ENCODE peak calls at places on chromosomes 11 and 22, in ten cellular contexts. One of them, this sample, is unnamed. For H3K9me3, the result is how much of the 10 kb centered on the place peaks cover.

GRCh38 chr22:28909375-28909774 is 26.0 kb downstream of the ZNRF3 start:
- DNase-seq in OCI-LY7: no peak
- DNase-seq in pancreas: no peak
- DNase-seq in IMR-90: peak
- DNase-seq in hepatocyte: no peak
- DNase-seq in cardiac muscle cell: peak
- DNase-seq in HCT116: no peak
- DNase-seq in mammary epithelial cell: no peak
- DNase-seq in SK-N-SH: no peak
- DNase-seq in spleen: no peak
- DNase-seq in this sample: no peak

GRCh38 chr11:29300441-29300840 is 716.4 kb downstream of the KCNA4 start:
- DNase-seq in OCI-LY7: no peak
- DNase-seq in pancreas: no peak
- DNase-seq in IMR-90: peak
- DNase-seq in hepatocyte: no peak
- DNase-seq in cardiac muscle cell: peak
- DNase-seq in HCT116: no peak
- DNase-seq in mammary epithelial cell: peak
- DNase-seq in SK-N-SH: no peak
- DNase-seq in spleen: no peak
- DNase-seq in this sample: no peak

GRCh38 chr11:33735166-33735425 is 1.1 kb downstream of the CD59 start:
- DNase-seq in OCI-LY7: peak
- DNase-seq in pancreas: no peak
- DNase-seq in IMR-90: no peak
- DNase-seq in hepatocyte: peak
- DNase-seq in cardiac muscle cell: no peak
- DNase-seq in HCT116: no peak
- DNase-seq in mammary epithelial cell: no peak
- DNase-seq in SK-N-SH: no peak
- DNase-seq in spleen: no peak
- DNase-seq in this sample: no peak

GRCh38 chr22:32904044-32904443 is 102.5 kb downstream of the TIMP3 start:
- DNase-seq in OCI-LY7: peak
- DNase-seq in pancreas: no peak
- DNase-seq in IMR-90: peak
- DNase-seq in hepatocyte: peak
- DNase-seq in cardiac muscle cell: peak
- DNase-seq in HCT116: peak
- DNase-seq in mammary epithelial cell: peak
- DNase-seq in SK-N-SH: peak
- DNase-seq in spleen: no peak
- DNase-seq in this sample: no peak

GRCh38 chr11:19673924-19674390 is 38.7 kb upstream of the NAV2 start:
- DNase-seq in OCI-LY7: no peak
- DNase-seq in pancreas: no peak
- DNase-seq in IMR-90: no peak
- DNase-seq in hepatocyte: peak
- DNase-seq in cardiac muscle cell: peak
- DNase-seq in HCT116: no peak
- DNase-seq in mammary epithelial cell: no peak
- DNase-seq in SK-N-SH: no peak
- DNase-seq in spleen: no peak
- DNase-seq in this sample: peak

GRCh38 chr11:92670293-92670890 is 299.1 kb upstream of the MTNR1B start:
- DNase-seq in OCI-LY7: no peak
- DNase-seq in pancreas: no peak
- DNase-seq in IMR-90: no peak
- DNase-seq in hepatocyte: no peak
- DNase-seq in cardiac muscle cell: no peak
- DNase-seq in HCT116: no peak
- DNase-seq in mammary epithelial cell: no peak
- DNase-seq in SK-N-SH: peak
- DNase-seq in spleen: no peak
- DNase-seq in this sample: no peak

GRCh38 chr11:73087730-73088129 is 54.4 kb downstream of the FCHSD2 start:
- DNase-seq in OCI-LY7: no peak
- DNase-seq in pancreas: no peak
- DNase-seq in IMR-90: peak
- DNase-seq in hepatocyte: no peak
- DNase-seq in cardiac muscle cell: peak
- DNase-seq in HCT116: no peak
- DNase-seq in mammary epithelial cell: peak
- DNase-seq in SK-N-SH: no peak
- DNase-seq in spleen: no peak
- DNase-seq in this sample: no peak

GRCh38 chr11:121295246-121296007 is 2.9 kb downstream of the SC5D start:
- DNase-seq in OCI-LY7: no peak
- DNase-seq in pancreas: no peak
- DNase-seq in IMR-90: no peak
- DNase-seq in hepatocyte: no peak
- DNase-seq in cardiac muscle cell: no peak
- DNase-seq in HCT116: no peak
- DNase-seq in mammary epithelial cell: no peak
- DNase-seq in SK-N-SH: no peak
- DNase-seq in spleen: no peak
- DNase-seq in this sample: no peak

GRCh38 chr11:118398797-118399564 is 2.4 kb upstream of the ATP5MG start:
- DNase-seq in OCI-LY7: peak
- DNase-seq in pancreas: no peak
- DNase-seq in IMR-90: peak
- DNase-seq in hepatocyte: no peak
- DNase-seq in cardiac muscle cell: peak
- DNase-seq in HCT116: no peak
- DNase-seq in mammary epithelial cell: no peak
- DNase-seq in SK-N-SH: no peak
- DNase-seq in spleen: no peak
- DNase-seq in this sample: no peak

DNA sequence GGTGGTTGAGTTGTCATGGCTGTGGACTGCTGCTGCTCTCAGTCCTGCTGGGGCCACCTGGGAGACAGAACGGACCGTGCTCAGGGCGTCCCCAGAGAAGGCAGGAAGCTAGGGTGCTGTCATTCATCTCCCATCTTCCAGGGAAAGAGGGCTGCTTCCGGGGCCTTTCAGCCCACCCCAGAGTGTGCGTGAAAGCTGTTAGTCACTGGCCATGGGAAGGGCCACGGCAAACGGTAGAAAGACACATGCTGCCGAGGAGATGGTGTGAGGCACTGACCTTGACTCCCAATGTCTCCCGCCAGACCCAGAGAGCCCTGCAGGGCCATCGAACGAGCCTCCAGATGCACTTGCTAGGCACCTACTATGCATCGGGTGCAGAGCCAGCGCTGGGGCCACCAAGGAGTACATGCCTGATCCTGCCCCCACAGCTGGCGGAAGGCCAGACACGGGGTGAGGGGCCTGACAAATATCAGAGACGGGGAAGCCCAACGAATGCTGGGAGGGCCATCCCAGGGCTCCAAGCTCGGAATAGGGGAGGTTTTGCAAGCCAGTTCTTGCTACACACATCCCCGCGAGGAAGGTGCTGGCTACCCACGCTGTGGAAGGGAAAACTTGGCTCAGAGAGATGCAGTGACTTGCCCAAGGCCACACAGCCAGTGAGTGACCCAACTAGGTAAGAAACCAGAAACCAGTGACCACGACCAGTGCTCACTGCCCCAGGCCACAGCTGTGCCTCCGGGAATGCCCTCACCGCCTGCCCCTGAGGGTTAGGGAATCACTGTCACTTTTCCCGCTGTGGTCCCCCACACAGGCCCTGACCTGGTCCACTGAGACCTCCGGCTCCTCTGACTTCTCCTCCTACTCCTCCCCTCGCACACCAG is 10.1 kb downstream of the RAC2 start:
- DNase-seq in OCI-LY7: no peak
- DNase-seq in pancreas: no peak
- DNase-seq in IMR-90: no peak
- DNase-seq in hepatocyte: no peak
- DNase-seq in cardiac muscle cell: peak
- DNase-seq in HCT116: no peak
- DNase-seq in mammary epithelial cell: no peak
- DNase-seq in SK-N-SH: peak
- DNase-seq in spleen: peak
- DNase-seq in this sample: peak
- H3K4me3 ChIP-seq in OCI-LY7: no peak
- H3K4me3 ChIP-seq in pancreas: no peak
- H3K4me3 ChIP-seq in IMR-90: no peak
- H3K4me3 ChIP-seq in hepatocyte: no peak
- H3K4me3 ChIP-seq in cardiac muscle cell: no peak
- H3K4me3 ChIP-seq in HCT116: no peak
- H3K4me3 ChIP-seq in mammary epithelial cell: no peak
- H3K4me3 ChIP-seq in SK-N-SH: no peak
- H3K4me3 ChIP-seq in spleen: no peak
- H3K4me3 ChIP-seq in this sample: no peak

GRCh38 chr11:2345050-2345449 is 32.1 kb upstream of the CD81 start:
- DNase-seq in OCI-LY7: no peak
- DNase-seq in pancreas: no peak
- DNase-seq in IMR-90: no peak
- DNase-seq in hepatocyte: no peak
- DNase-seq in cardiac muscle cell: no peak
- DNase-seq in HCT116: no peak
- DNase-seq in mammary epithelial cell: no peak
- DNase-seq in SK-N-SH: no peak
- DNase-seq in spleen: no peak
- DNase-seq in this sample: no peak

GRCh38 chr11:2346586-2347335 is 30.3 kb upstream of the CD81 start:
- DNase-seq in OCI-LY7: no peak
- DNase-seq in pancreas: no peak
- DNase-seq in IMR-90: no peak
- DNase-seq in hepatocyte: no peak
- DNase-seq in cardiac muscle cell: no peak
- DNase-seq in HCT116: no peak
- DNase-seq in mammary epithelial cell: no peak
- DNase-seq in SK-N-SH: no peak
- DNase-seq in spleen: no peak
- DNase-seq in this sample: no peak

GRCh38 chr11:2346014-2346413 is 31.1 kb upstream of the CD81 start:
- DNase-seq in OCI-LY7: no peak
- DNase-seq in pancreas: no peak
- DNase-seq in IMR-90: no peak
- DNase-seq in hepatocyte: no peak
- DNase-seq in cardiac muscle cell: no peak
- DNase-seq in HCT116: no peak
- DNase-seq in mammary epithelial cell: no peak
- DNase-seq in SK-N-SH: no peak
- DNase-seq in spleen: no peak
- DNase-seq in this sample: no peak

GRCh38 chr11:2348986-2349385 is 28.1 kb upstream of the CD81 start:
- DNase-seq in OCI-LY7: peak
- DNase-seq in pancreas: no peak
- DNase-seq in IMR-90: peak
- DNase-seq in hepatocyte: no peak
- DNase-seq in cardiac muscle cell: peak
- DNase-seq in HCT116: no peak
- DNase-seq in mammary epithelial cell: peak
- DNase-seq in SK-N-SH: no peak
- DNase-seq in spleen: no peak
- DNase-seq in this sample: no peak

DNA sequence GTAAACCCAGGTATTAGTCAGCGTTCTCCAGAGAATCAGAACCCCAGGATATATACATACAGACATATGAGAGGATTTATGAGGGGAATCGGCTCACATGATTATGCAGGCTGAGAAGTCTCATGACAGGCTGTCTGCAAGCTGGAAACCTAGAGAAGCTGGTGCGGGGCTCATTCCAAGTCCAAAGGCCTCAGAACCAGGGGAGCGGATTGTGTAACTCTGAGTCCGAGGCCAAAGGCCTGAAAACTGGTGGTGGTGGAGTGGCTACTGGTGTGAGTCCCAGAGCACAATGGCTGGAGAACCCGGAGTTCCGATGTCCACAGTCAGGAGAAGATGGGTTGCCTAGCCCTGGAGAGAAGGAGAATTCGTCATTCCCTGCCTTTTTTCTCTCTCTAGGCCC is 29.7 kb upstream of the CD81 start:
- DNase-seq in OCI-LY7: no peak
- DNase-seq in pancreas: no peak
- DNase-seq in IMR-90: no peak
- DNase-seq in hepatocyte: peak
- DNase-seq in cardiac muscle cell: no peak
- DNase-seq in HCT116: no peak
- DNase-seq in mammary epithelial cell: no peak
- DNase-seq in SK-N-SH: no peak
- DNase-seq in spleen: no peak
- DNase-seq in this sample: no peak
- H3K9me3 ChIP-seq in OCI-LY7: under half
- H3K9me3 ChIP-seq in pancreas: under half
- H3K9me3 ChIP-seq in IMR-90: under half
- H3K9me3 ChIP-seq in hepatocyte: under half
- H3K9me3 ChIP-seq in cardiac muscle cell: under half
- H3K9me3 ChIP-seq in HCT116: under half
- H3K9me3 ChIP-seq in mammary epithelial cell: under half
- H3K9me3 ChIP-seq in SK-N-SH: under half
- H3K9me3 ChIP-seq in spleen: under half
- H3K9me3 ChIP-seq in this sample: under half

DNA sequence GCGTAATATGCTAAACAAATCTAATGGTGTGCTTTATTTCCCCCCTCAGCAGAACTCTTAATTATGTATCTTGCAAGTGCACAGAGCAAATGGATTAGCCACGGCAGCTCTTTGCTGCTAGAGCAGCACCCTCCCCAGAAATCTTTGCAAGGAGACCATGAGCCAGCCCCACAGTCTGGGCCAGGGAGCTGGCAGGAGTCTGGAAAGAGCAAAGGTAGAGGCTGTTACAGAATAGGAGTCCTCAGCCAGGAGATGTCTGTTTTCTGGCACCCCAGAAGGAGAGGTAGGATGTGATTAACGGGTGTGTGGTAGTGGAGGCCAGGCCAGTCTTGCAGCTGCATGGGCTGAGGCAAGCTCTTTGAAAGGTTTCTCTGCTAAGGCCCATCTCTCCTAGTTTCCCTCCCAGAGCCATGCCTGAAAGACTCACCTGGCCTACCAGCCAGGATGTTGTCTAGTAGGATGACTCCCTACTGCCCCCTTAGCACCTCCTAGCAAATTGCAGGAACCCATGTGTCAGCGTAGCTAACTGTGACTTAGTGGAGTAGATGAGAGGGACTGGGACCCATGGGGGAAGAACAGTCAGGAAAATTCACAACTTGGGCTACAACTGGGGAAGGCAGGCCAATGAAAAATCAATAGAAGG is 557.2 kb downstream of the BUD13 start:
- DNase-seq in OCI-LY7: peak
- DNase-seq in pancreas: no peak
- DNase-seq in IMR-90: no peak
- DNase-seq in hepatocyte: no peak
- DNase-seq in cardiac muscle cell: no peak
- DNase-seq in HCT116: no peak
- DNase-seq in mammary epithelial cell: no peak
- DNase-seq in SK-N-SH: no peak
- DNase-seq in spleen: no peak
- DNase-seq in this sample: no peak
- TF ChIP-seq CTCF in OCI-LY7: peak
- TF ChIP-seq CTCF in pancreas: no peak
- TF ChIP-seq CTCF in IMR-90: no peak
- TF ChIP-seq CTCF in hepatocyte: no peak
- TF ChIP-seq CTCF in cardiac muscle cell: peak
- TF ChIP-seq CTCF in HCT116: no peak
- TF ChIP-seq CTCF in mammary epithelial cell: peak
- TF ChIP-seq CTCF in SK-N-SH: peak
- TF ChIP-seq CTCF in spleen: no peak
- TF ChIP-seq CTCF in this sample: peak

GRCh38 chr11:46300270-46300669 is 22.8 kb downstream of the CREB3L1 start:
- DNase-seq in OCI-LY7: no peak
- DNase-seq in pancreas: no peak
- DNase-seq in IMR-90: no peak
- DNase-seq in hepatocyte: no peak
- DNase-seq in cardiac muscle cell: no peak
- DNase-seq in HCT116: no peak
- DNase-seq in mammary epithelial cell: peak
- DNase-seq in SK-N-SH: no peak
- DNase-seq in spleen: no peak
- DNase-seq in this sample: no peak
- H3K4me3 ChIP-seq in OCI-LY7: no peak
- H3K4me3 ChIP-seq in pancreas: no peak
- H3K4me3 ChIP-seq in IMR-90: no peak
- H3K4me3 ChIP-seq in hepatocyte: no peak
- H3K4me3 ChIP-seq in cardiac muscle cell: no peak
- H3K4me3 ChIP-seq in HCT116: no peak
- H3K4me3 ChIP-seq in mammary epithelial cell: no peak
- H3K4me3 ChIP-seq in SK-N-SH: no peak
- H3K4me3 ChIP-seq in spleen: no peak
- H3K4me3 ChIP-seq in this sample: no peak

This sample was measured in kidney.